ENCODE peak calls at places on chromosomes 2 and 18, in seven cellular contexts. D, C, T, F, Y, J and N are unnamed samples.

GRCh38 chr2:61770746-61771145 is 83.1 kb downstream of the FAM161A start:
- DNase-seq in Y (no peak), J (no peak), C (no peak), T (no peak), F (no peak), D (no peak), N (peak)

GRCh38 chr2:88350641-88351601 is 101.6 kb downstream of the FOXI3 start:
- DNase-seq in T (peak), D (peak), J (peak), C (peak), F (peak), Y (no peak), N (peak)

GRCh38 chr2:232372231-232373208 is 6.0 kb upstream of the ALPP start:
- DNase-seq in D (no peak), F (no peak), T (peak), J (peak), C (no peak), Y (peak), N (peak)

GRCh38 chr2:241895732-241896641 is 26.5 kb downstream of the RTP5 start:
- DNase-seq in T (no peak), C (no peak), J (peak), Y (peak), F (no peak), D (peak), N (no peak)

GRCh38 chr18:65567372-65567771 is 183.4 kb upstream of the CDH7 start:
- DNase-seq in F (no peak), C (no peak), J (peak), T (no peak), D (no peak), Y (no peak), N (no peak)

GRCh38 chr18:62420151-62420512 is 95.0 kb downstream of the TNFRSF11A start:
- DNase-seq in T (no peak), F (no peak), C (no peak), D (no peak), J (peak), Y (no peak), N (no peak)

GRCh38 chr2:227455200-227455599 is 16.8 kb upstream of the AGFG1 start:
- DNase-seq in T (no peak), J (no peak), D (no peak), Y (no peak), F (no peak), C (no peak), N (no peak)

GRCh38 chr2:55949613-55950012 is 26.0 kb upstream of the EFEMP1 start:
- DNase-seq in J (no peak), T (no peak), Y (no peak), C (no peak), D (no peak), F (no peak), N (no peak)

GRCh38 chr18:75526038-75526437 is 98.5 kb upstream of the SMIM21 start:
- DNase-seq in F (no peak), J (no peak), Y (no peak), D (no peak), C (no peak), T (no peak), N (no peak)

GRCh38 chr2:63692002-63692606 is 103.3 kb downstream of the MDH1 start:
- DNase-seq in F (peak), J (peak), T (no peak), C (no peak), Y (no peak), D (no peak), N (no peak)

GRCh38 chr2:85215074-85216050 is 82.2 kb downstream of the TCF7L1 start:
- DNase-seq in Y (peak), J (no peak), T (no peak), C (peak), D (peak), F (no peak), N (no peak)

GRCh38 chr18:45384137-45384998 is 230.9 kb upstream of the SLC14A2 start:
- DNase-seq in Y (peak), J (peak), C (peak), F (peak), D (peak), T (no peak), N (peak)

GRCh38 chr2:46008082-46008870 is 288.9 kb upstream of the EPAS1 start:
- DNase-seq in C (no peak), D (no peak), F (no peak), T (no peak), J (no peak), Y (no peak), N (no peak)

GRCh38 chr2:67486041-67486796 is 89.1 kb downstream of the ETAA1 start:
- DNase-seq in T (no peak), C (peak), F (no peak), D (no peak), J (no peak), Y (no peak), N (peak)

GRCh38 chr2:160667811-160668210 is 174.2 kb upstream of the RBMS1 start:
- DNase-seq in T (no peak), D (no peak), C (no peak), Y (no peak), J (no peak), F (no peak), N (no peak)

GRCh38 chr2:160664603-160665145 is 171.1 kb upstream of the RBMS1 start:
- DNase-seq in J (no peak), T (no peak), F (no peak), Y (no peak), C (no peak), D (no peak), N (no peak)

GRCh38 chr2:160666677-160667061 is 173.1 kb upstream of the RBMS1 start:
- DNase-seq in C (no peak), J (no peak), F (no peak), D (no peak), Y (no peak), T (no peak), N (no peak)

GRCh38 chr2:160670618-160671017 is 177.0 kb upstream of the RBMS1 start:
- DNase-seq in T (no peak), F (no peak), J (no peak), Y (no peak), C (no peak), D (no peak), N (no peak)

GRCh38 chr2:160666019-160666676 is 172.5 kb upstream of the RBMS1 start:
- DNase-seq in C (no peak), D (no peak), Y (no peak), F (no peak), J (peak), T (no peak), N (peak)
- TF ChIP-seq POLR2A in C (no peak), D (no peak), Y (no peak), F (no peak), J (no peak), T (no peak), N (no peak)

GRCh38 chr2:97267411-97268074 is 154.6 kb downstream of the ANKRD36 start:
- DNase-seq in Y (peak), D (peak), C (no peak), J (no peak), T (peak), F (no peak), N (no peak)
- TF ChIP-seq POLR2A in Y (no peak), D (no peak), C (no peak), J (no peak), T (no peak), F (no peak), N (no peak)

DNA sequence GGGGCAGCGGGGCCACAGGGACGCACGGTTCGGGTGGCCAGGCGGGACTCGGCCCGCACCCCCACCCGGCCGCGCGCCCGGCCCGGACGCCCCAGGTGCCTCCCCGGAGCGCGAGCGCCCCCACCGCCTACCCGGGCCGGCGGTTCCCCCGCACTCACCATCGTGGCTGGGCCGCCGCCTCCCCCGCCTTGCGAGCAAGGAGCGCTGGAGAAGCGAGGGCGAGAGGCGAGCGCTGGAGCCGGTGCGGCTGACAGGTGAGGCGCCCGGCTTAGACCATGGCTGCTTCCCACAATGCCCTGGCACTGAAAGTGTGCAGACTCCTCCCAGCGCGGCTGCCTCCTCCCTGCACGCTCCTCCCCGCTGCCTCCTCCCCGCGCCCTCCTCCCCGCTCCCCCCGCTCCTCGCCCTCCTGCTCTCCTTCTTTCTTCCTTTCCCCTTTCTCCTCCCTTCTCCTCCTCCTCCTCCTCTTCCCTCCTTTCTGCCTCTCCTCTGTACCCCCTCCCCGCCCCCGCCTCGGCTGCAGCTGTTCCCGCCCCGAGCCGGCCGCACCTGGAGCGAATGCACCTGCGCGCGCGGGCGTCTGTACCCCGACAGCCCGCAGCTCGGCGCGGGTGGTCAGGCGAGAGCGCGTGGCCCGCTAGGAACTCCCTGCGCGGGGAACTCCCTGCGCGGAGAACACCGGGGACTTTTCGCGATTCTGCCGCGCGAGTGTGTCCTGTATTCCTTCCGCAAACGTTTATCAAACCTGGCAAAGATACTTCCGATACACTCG is at the start of gene AP1S3:
- DNase-seq in J (peak), F (peak), D (peak), C (peak), Y (peak), T (peak), N (peak)
- TF ChIP-seq POLR2A in J (no peak), F (no peak), D (no peak), C (no peak), Y (no peak), T (no peak), N (peak)

GRCh38 chr2:70247364-70248144 is 874 bp downstream of the TIA1 start:
- DNase-seq in C (no peak), J (peak), T (no peak), Y (no peak), F (no peak), D (no peak), N (no peak)

GRCh38 chr2:70250434-70250833 is 2.0 kb upstream of the TIA1 start:
- DNase-seq in D (no peak), J (no peak), Y (no peak), C (no peak), F (no peak), T (no peak), N (no peak)

GRCh38 chr2:70243804-70244584 is 4.4 kb downstream of the TIA1 start:
- DNase-seq in C (no peak), F (no peak), T (no peak), D (no peak), Y (no peak), J (no peak), N (no peak)

GRCh38 chr2:70248810-70249438 is 496 bp upstream of the TIA1 start:
- DNase-seq in C (no peak), T (peak), Y (peak), J (no peak), F (no peak), D (no peak), N (peak)

DNA sequence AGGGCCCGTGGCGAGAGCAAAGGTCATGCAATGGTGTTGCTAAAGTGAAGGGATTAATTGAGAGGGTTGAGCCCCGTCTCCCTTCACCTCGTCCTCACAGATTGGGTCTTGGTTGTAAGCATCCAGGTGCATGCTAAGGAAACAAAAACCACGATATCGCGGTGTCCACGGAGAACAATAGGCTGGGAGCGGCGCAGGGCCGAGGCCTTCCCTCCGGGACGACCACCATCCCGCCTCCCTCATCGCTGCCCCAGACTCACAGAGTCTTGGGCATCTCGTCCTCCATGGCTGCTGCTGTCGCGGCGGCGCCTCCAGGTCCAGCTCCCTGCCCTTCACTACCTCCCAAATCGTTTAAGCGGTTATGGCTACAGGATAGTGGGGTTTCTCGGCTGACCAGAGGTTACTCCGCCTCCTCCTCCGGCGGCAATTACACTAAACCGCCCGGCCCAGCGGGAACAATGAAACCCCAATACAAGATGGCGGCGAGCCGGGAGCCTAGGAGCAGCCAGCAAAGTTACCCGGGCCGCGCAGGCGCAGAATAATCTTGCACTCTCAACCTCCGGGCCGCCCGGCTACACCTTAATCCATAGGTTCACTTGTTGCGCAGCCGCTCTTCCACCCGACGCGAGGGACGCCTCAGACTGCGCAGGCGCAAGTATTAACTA is at the start of gene TIA1:
- DNase-seq in D (peak), F (peak), T (peak), C (peak), J (peak), Y (peak), N (peak)
- TF ChIP-seq POLR2A in D (peak), F (peak), T (peak), C (peak), J (peak), Y (peak), N (peak)

GRCh38 chr2:95166065-95166763 is 605 bp downstream of the ZNF2 start:
- DNase-seq in F (no peak), J (no peak), D (no peak), Y (no peak), T (no peak), C (no peak), N (no peak)

GRCh38 chr2:95159690-95160449 is at the start of gene ZNF514:
- DNase-seq in D (peak), Y (peak), F (peak), J (peak), C (peak), T (peak), N (peak)

GRCh38 chr2:95165030-95165370 is 609 bp upstream of the ZNF2 start:
- DNase-seq in D (no peak), F (no peak), T (no peak), Y (no peak), J (no peak), C (no peak), N (no peak)

DNA sequence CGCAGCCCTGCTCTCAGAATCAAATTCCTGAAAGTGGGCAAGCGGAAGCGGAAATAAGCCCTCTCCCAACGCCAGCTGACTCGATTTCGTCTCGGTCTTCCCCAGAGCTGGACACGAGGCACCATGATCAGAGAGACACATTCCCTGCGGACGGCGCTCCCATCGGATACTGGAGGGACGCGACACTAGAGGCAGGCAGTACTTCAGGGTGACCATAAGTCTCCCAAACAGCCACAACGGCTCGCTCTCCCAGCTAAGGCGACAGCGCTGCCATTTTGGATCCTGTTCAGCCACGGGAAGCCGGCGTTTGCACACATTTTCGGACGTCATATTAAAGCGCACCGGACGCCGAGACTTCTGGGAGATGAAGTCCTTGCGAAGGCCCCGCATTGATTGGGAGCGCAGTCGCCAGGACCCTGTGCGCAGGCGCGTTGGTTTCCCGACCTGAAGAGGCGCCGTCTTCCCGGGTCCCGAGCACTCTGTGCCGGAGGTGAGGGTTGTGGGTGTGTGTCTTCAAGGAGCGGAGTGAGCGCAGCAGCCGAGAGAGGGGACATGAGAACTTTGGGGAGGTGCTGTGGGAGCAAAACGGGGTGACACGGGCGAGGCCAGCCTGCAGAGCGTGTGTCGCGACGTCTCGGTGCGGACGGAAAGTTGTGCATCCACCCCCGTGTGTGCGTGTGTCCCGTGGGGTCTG is at the start of gene ZNF2:
- DNase-seq in T (peak), J (peak), F (peak), D (peak), Y (peak), C (peak), N (peak)
- TF ChIP-seq POLR2A in T (peak), J (peak), F (peak), D (peak), Y (peak), C (peak), N (peak)

DNA sequence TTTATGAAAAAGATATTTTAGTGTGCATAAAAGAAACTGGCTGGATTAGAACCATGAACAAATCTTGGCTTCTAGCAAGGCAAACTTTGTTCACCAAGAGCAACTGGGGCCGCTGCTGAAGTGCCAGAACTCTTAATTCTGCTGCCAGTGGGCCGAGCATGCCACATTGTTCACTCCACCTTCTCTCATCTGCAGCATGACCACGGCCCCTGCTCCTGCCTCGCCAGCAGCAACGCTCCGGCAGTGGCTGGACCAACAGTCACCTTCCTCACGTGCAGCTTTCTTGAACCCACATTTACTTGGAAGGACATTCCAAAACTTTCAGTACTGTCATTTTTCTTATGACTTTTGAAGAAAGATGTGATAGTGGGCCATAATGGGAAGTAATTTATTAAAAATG is 213.8 kb downstream of the PIEZO2 start:
- DNase-seq in D (peak), Y (no peak), T (no peak), C (no peak), F (no peak), J (no peak), N (no peak)
- TF ChIP-seq POLR2A in D (no peak), Y (no peak), T (no peak), C (no peak), F (no peak), J (no peak), N (no peak)

GRCh38 chr2:27086090-27086721 is 366 bp upstream of the KHK start:
- DNase-seq in J (peak), T (peak), Y (peak), F (peak), C (peak), D (peak), N (peak)
- TF ChIP-seq POLR2A in J (no peak), T (no peak), Y (peak), F (peak), C (peak), D (peak), N (peak)

GRCh38 chr18:66916834-66917233 is 312.9 kb upstream of the CDH19 start:
- DNase-seq in C (no peak), F (no peak), Y (no peak), J (no peak), T (no peak), D (no peak), N (no peak)
- TF ChIP-seq POLR2A in C (no peak), F (no peak), Y (no peak), J (no peak), T (no peak), D (no peak), N (no peak)